ENCODE peak calls at places on chromosomes 3 and 15, in seven cellular contexts. T is adrenal gland, M is thoracic aorta, W is cardiac muscle cell, A is fibroblast of the aortic adventitia, C is mammary epithelial cell, F is dorsolateral prefrontal cortex. Y is an unnamed sample.

GRCh38 chr3:97958396-97958795 is 13.8 kb downstream of the RIOX2 start:
- DNase-seq in T (no peak), M (no peak), W (peak), A (peak), C (no peak), F (no peak), Y (no peak)

GRCh38 chr3:4986175-4986610 is 7.0 kb downstream of the BHLHE40 start:
- DNase-seq in T (no peak), M (no peak), W (peak), A (peak), C (peak), F (no peak), Y (no peak)

GRCh38 chr3:186418601-186419238 is 56.7 kb upstream of the DGKG start:
- DNase-seq in T (no peak), M (no peak), W (no peak), A (no peak), C (no peak), F (no peak), Y (no peak)

GRCh38 chr15:49242820-49243219 is 72.8 kb downstream of the GALK2 start:
- DNase-seq in T (no peak), M (no peak), W (peak), A (peak), C (no peak), F (no peak), Y (no peak)

GRCh38 chr15:64781299-64781698 is 5.9 kb upstream of the RBPMS2 start:
- DNase-seq in T (no peak), M (no peak), W (no peak), A (no peak), C (no peak), F (no peak), Y (no peak)

GRCh38 chr3:46700772-46701171 is 420 bp upstream of the TMIE start:
- DNase-seq in T (peak), M (no peak), W (peak), A (no peak), C (no peak), F (peak), Y (no peak)

GRCh38 chr3:119627461-119627860 is 29.8 kb downstream of the PLA1A start:
- DNase-seq in T (no peak), M (no peak), W (peak), A (no peak), C (no peak), F (no peak), Y (peak)

GRCh38 chr3:166123576-166123975 is 286.4 kb upstream of the BCHE start:
- DNase-seq in T (no peak), M (no peak), W (no peak), A (peak), C (peak), F (no peak), Y (no peak)

GRCh38 chr3:83035704-83036010 is 1274.2 kb upstream of the GBE1 start:
- DNase-seq in T (no peak), M (no peak), W (no peak), A (no peak), C (no peak), F (no peak), Y (no peak)

GRCh38 chr15:67812232-67812631 is 13.1 kb upstream of the SKOR1 start:
- DNase-seq in T (no peak), M (no peak), W (no peak), A (no peak), C (no peak), F (no peak), Y (no peak)

GRCh38 chr3:197599089-197599765 is 43.5 kb upstream of the BDH1 start:
- DNase-seq in T (peak), M (no peak), W (peak), A (peak), C (peak), F (peak), Y (peak)
- H3K4me3 ChIP-seq in T (no peak), M (peak), W (no peak), A (peak), C (peak), F (peak), Y (no peak)

DNA sequence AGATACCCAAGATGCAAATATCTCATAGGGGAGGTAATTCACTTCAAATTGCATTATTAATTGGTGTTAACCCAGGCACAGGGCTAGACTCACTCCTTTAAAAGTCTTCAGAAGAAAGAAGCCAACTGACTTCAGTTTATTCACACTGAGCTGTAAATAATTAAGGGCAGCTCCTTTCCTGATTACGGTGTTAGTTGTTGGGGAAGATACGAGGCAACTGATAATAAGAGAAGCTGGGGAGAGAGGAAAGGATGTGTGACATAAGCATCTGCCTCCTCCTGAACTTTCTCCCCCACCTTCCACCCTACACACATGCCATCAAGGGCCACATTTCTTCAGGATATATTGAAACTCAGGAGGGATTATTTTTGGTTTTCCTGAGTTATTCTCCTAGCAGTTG is 47.5 kb downstream of the ADGRG7 start:
- DNase-seq in T (no peak), M (no peak), W (no peak), A (no peak), C (no peak), F (no peak), Y (no peak)
- TF ChIP-seq CTCF in T (no peak), M (no peak), W (no peak), A (no peak), C (no peak), F (no peak), Y (no peak)

GRCh38 chr3:52211268-52211891 is 13.4 kb downstream of the ALAS1 start:
- DNase-seq in T (no peak), M (no peak), W (no peak), A (no peak), C (no peak), F (no peak), Y (no peak)
- H3K4me3 ChIP-seq in T (no peak), M (no peak), W (no peak), A (no peak), C (no peak), F (no peak), Y (no peak)

DNA sequence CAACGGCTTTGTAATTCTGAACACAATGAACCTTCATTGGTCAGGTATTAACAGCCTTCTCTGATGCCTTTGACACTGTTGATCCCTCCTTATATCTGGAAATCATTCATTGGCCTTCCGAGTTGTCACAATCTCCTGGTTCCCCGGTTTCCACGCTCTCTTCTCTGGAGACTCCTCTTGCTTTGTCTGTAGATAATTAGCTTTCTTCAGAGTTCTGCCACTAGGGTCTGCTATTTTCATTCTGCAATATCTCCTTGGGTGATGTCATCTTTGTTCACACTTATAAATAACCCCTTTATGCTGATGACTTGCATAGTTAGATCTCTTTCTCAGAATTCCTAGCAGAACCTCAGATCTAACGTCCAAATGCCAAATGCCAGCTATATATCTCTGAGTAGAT is 583.8 kb upstream of the ZNF717 start:
- DNase-seq in T (no peak), M (no peak), W (no peak), A (no peak), C (no peak), F (no peak), Y (no peak)
- TF ChIP-seq CTCF in T (no peak), M (no peak), W (no peak), A (no peak), C (peak), F (peak), Y (no peak)

DNA sequence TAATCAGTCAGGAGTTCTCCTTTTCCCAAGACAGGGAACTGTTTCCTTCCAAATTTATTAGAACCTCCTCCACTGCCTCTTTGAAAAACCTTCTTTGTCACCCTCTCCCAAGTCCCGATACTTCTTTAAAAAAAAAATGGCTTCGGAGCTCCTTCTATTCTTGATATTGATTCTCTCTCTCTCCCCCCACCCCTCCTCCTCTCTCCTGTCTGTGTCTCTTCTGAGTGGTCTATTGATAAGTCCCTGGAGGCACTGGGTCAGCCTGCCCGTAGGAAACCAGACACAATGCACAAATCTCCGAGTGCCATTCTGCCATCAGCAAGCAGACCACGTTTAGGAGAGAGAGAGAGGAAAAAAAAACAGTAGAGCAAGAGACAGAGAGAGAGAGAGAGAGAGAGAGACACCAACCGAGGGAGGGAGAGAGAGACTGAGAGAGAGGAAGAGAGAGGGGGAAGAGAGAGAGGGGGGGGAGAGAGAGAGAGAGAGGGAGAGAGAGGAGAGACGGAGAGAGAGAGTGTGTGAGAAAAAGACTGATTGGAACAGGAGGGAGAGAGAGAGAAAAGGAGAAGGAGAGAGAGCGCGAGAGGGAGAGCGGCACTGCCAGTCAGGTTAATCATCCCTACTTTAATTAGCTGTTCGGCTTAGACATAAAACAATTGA is 160.9 kb downstream of the TIGIT start:
- DNase-seq in T (peak), M (no peak), W (peak), A (peak), C (peak), F (peak), Y (no peak)
- H3K4me3 ChIP-seq in T (peak), M (peak), W (peak), A (peak), C (peak), F (peak), Y (peak)

DNA sequence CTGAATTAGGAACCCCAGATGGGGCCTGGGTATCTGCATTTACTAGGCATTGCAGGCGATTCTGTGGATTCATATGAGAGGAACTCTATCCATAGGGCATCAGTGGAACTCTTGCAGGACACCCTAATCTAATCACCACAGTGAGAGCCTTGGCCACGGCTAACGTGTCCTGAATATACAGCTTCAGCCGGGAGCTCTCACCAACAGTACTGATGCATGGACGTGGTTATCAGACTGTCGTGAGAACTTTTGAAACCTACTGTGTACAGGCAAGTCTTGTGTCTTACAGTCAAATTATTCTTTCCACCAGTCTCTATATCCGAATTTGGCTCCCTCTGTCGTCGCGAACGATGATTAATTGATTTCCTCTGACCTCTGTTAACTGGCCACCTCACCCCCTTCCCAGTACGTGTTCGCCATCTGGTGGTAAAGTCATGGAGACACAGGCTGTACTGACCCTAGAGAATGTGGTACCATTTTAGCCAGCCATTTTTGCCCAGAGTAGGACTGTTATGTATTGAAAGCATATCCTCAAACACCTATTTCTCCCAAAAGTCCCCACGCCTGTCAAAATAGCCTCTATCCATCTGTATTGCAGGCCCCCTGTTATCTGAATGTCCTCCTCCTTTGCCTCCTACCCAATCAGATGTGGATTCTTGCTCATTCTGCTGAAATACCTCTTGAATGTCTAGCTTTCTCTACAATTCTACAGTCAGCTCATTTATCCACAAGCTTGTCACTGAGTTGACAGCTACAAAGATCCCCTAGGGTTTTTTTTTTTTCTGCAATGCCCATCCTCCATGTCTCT is 39.7 kb downstream of the GLDN start:
- DNase-seq in T (peak), M (peak), W (peak), A (peak), C (peak), F (peak), Y (peak)
- TF ChIP-seq CTCF in T (peak), M (peak), W (peak), A (peak), C (peak), F (peak), Y (peak)

GRCh38 chr3:66492672-66493071 is 8.2 kb downstream of the LRIG1 start:
- DNase-seq in T (no peak), M (no peak), W (no peak), A (no peak), C (no peak), F (no peak), Y (no peak)
- H3K4me3 ChIP-seq in T (no peak), M (peak), W (no peak), A (no peak), C (no peak), F (no peak), Y (no peak)

GRCh38 chr15:84143753-84144314 is 91.7 kb upstream of the GOLGA6L4 start:
- DNase-seq in T (no peak), M (no peak), W (no peak), A (no peak), C (no peak), F (no peak), Y (no peak)

DNA sequence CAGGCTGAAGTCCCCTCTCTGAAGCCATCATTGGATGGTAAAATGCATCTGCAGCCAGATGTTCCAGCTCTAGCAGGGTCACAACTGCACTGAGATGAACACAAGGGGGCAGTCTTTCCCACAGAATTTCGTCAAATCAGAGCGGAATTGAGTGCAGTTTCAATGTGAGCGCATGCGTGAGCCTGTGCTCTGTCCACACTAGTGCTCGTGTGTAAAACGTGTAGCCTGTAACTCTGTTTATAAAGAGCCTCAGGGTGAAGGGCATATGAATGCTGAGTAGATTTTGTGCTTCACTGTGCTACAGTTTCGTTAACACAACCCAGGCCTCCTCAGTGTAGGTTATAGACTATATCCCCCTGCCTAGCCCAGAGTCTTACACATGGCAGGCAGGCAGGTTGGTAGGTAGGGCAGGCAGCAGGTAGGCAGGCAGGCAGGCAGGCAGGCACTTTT is 92.7 kb upstream of the GOLGA6L4 start:
- DNase-seq in T (peak), M (no peak), W (peak), A (peak), C (peak), F (peak), Y (peak)
- TF ChIP-seq CTCF in T (peak), M (peak), W (peak), A (peak), C (peak), F (peak), Y (no peak)

GRCh38 chr3:41199866-41200668 is 762 bp downstream of the CTNNB1 start:
- DNase-seq in T (peak), M (no peak), W (peak), A (peak), C (peak), F (no peak), Y (peak)

GRCh38 chr3:41198526-41198925 is 779 bp upstream of the CTNNB1 start:
- DNase-seq in T (peak), M (no peak), W (peak), A (peak), C (no peak), F (peak), Y (peak)

GRCh38 chr3:41198950-41199865 is at the start of gene CTNNB1:
- DNase-seq in T (peak), M (peak), W (peak), A (peak), C (peak), F (peak), Y (peak)

GRCh38 chr3:41196499-41197410 is 2.5 kb upstream of the CTNNB1 start:
- DNase-seq in T (no peak), M (no peak), W (no peak), A (no peak), C (no peak), F (no peak), Y (no peak)

DNA sequence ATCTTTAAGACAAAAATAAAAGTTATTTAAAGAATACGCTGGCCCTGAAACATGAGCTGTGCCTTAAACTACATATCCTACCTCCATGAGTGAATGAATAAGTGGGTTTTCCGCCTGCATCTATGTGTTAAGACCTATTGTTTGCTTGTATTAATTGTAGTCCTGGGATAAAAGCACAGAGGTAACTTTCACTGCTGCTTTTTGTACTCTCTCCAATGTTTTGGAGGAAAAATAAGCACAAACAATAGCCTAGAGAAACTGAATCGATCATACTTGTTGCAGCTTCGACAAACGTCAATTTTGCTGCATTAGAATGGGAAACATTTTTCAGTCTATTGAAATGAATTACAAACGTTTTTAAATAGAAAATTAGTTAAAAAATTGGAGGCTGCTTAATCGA is 1.3 kb upstream of the CTNNB1 start:
- DNase-seq in T (no peak), M (no peak), W (no peak), A (no peak), C (no peak), F (no peak), Y (no peak)
- H3K4me3 ChIP-seq in T (no peak), M (no peak), W (peak), A (no peak), C (no peak), F (peak), Y (no peak)